ENCODE peak calls at places on chromosomes 13 and 19, in six cellular contexts. V is PC-3, L is colonic mucosa, A is nephron progenitor cell, B is mucosa of descending colon, U is astrocyte. M is an unnamed sample.

GRCh38 chr19:53980553-53981407 is 10.7 kb upstream of the CACNG6 start:
- DNase-seq in B (peak; percentile 32), L (peak; percentile 35), U (peak; percentile 54), A (peak; percentile 50), V (peak; percentile 94), M (no peak)

GRCh38 chr13:44403720-44404063 is 30.1 kb downstream of the SERP2 start:
- DNase-seq in V (no peak), B (no peak), L (no peak), A (peak; percentile 27), U (no peak), M (no peak)

GRCh38 chr19:41255171-41255570 is 9.0 kb upstream of the HNRNPUL1 start:
- DNase-seq in V (no peak), A (no peak), L (no peak), U (no peak), B (no peak), M (no peak)

GRCh38 chr13:41465215-41465907 is 8.0 kb downstream of the RGCC start:
- DNase-seq in L (peak; percentile 33), V (peak; percentile 47), B (peak; percentile 68), U (peak; percentile 82), A (no peak), M (peak; percentile 81)

GRCh38 chr19:44753932-44754742 is 5.6 kb downstream of the BCL3 start:
- DNase-seq in B (peak; percentile 99), V (peak; percentile 74), A (peak; percentile 65), L (peak; percentile 98), U (peak; percentile 82), M (peak; percentile 83)

GRCh38 chr19:40612831-40613668 is 11.9 kb downstream of the LTBP4 start:
- DNase-seq in B (peak; percentile 81), V (no peak), L (peak; percentile 81), A (peak; percentile 85), U (no peak), M (peak; percentile 91)

GRCh38 chr19:38031423-38031770 is 124.4 kb downstream of the SIPA1L3 start:
- DNase-seq in A (no peak), U (peak; percentile 94), L (no peak), V (peak; percentile 14), B (no peak), M (no peak)

GRCh38 chr13:113187905-113188595 is 20.4 kb downstream of the PCID2 start:
- DNase-seq in U (peak; percentile 30), L (no peak), B (no peak), A (no peak), V (no peak), M (no peak)

GRCh38 chr19:1429750-1430149 is 8.4 kb upstream of the RPS15 start:
- DNase-seq in B (peak; percentile 53), V (no peak), A (no peak), L (peak; percentile 49), U (no peak), M (no peak)

GRCh38 chr13:114025432-114026127 is 51.7 kb upstream of the C13orf46 start:
- DNase-seq in U (peak; percentile 69), A (peak; percentile 37), B (peak; percentile 38), L (no peak), V (no peak), M (no peak)

GRCh38 chr13:64900039-64900438 is 2330.1 kb downstream of the PCDH9 start:
- DNase-seq in A (no peak), U (no peak), B (no peak), V (no peak), L (no peak), M (no peak)

GRCh38 chr19:38375098-38375493 is 725 bp downstream of the PSMD8 start:
- DNase-seq in A (no peak), L (no peak), U (no peak), B (no peak), V (no peak), M (no peak)

GRCh38 chr19:13098291-13099072 is 4.2 kb downstream of the LYL1 start:
- DNase-seq in L (peak; percentile 58), A (no peak), B (peak; percentile 43), V (peak; percentile 71), U (no peak), M (no peak)

GRCh38 chr19:13843104-13843921 is 33.6 kb upstream of the NANOS3 start:
- DNase-seq in L (peak; percentile 82), V (peak; percentile 92), B (peak; percentile 64), A (peak; percentile 56), U (no peak), M (no peak)

GRCh38 chr19:14516746-14517438 is 1.3 kb downstream of the DNAJB1 start:
- DNase-seq in U (no peak), B (peak; percentile 55), A (no peak), L (peak; percentile 63), V (no peak), M (peak; percentile 20)

GRCh38 chr19:55306712-55307111 is 18.4 kb downstream of the TMEM150B start:
- DNase-seq in V (no peak), A (no peak), B (no peak), L (no peak), U (no peak), M (no peak)

GRCh38 chr19:35753634-35754364 is 3.0 kb downstream of the HSPB6 start:
- DNase-seq in V (no peak), U (no peak), A (no peak), B (no peak), L (no peak), M (no peak)

GRCh38 chr13:71017607-71018006 is 849.4 kb downstream of the DACH1 start:
- DNase-seq in B (no peak), A (no peak), U (no peak), V (no peak), L (no peak), M (no peak)

GRCh38 chr19:48795855-48796142 is 15.0 kb downstream of the BCAT2 start:
- DNase-seq in V (no peak), U (no peak), L (peak; percentile 50), A (no peak), B (no peak), M (no peak)

GRCh38 chr19:21604351-21604926 is 99.0 kb downstream of the ZNF429 start:
- DNase-seq in A (no peak), V (peak; percentile 34), L (peak; percentile 27), U (peak; percentile 23), B (peak; percentile 35), M (no peak)

GRCh38 chr13:34108396-34108795 is 290.4 kb downstream of the RFC3 start:
- DNase-seq in V (peak; percentile 11), U (peak; percentile 47), L (no peak), B (no peak), A (no peak), M (no peak)

GRCh38 chr13:44667950-44668349 is 91.8 kb upstream of the TSC22D1 start:
- DNase-seq in L (no peak), V (no peak), U (peak; percentile 82), B (no peak), A (no peak), M (peak; percentile 55)

GRCh38 chr19:14814982-14815381 is 20.0 kb downstream of the OR7A5 start:
- DNase-seq in L (no peak), U (no peak), B (no peak), V (no peak), A (no peak), M (no peak)

GRCh38 chr19:47179643-47180310 is 49.1 kb downstream of the SAE1 start:
- DNase-seq in L (no peak), B (no peak), U (no peak), V (no peak), A (no peak), M (no peak)

GRCh38 chr13:67134322-67135129 is 95.6 kb downstream of the PCDH9 start:
- DNase-seq in U (no peak), A (no peak), L (no peak), B (no peak), V (no peak), M (no peak)

GRCh38 chr13:20128459-20128927 is 32.4 kb downstream of the GJA3 start:
- DNase-seq in A (peak; percentile 21), B (peak; percentile 51), U (no peak), V (peak; percentile 50), L (peak; percentile 33), M (no peak)

GRCh38 chr19:18496167-18496979 is 25.5 kb downstream of the ELL start:
- DNase-seq in U (peak; percentile 44), A (no peak), L (peak; percentile 60), B (peak; percentile 67), V (peak; percentile 82), M (peak; percentile 67)

GRCh38 chr13:91643394-91643793 is 245.0 kb downstream of the GPC5 start:
- DNase-seq in A (no peak), V (no peak), B (no peak), L (no peak), U (no peak), M (no peak)

GRCh38 chr13:91652389-91652788 is 254.0 kb downstream of the GPC5 start:
- DNase-seq in U (no peak), B (no peak), L (no peak), V (no peak), A (no peak), M (no peak)

DNA sequence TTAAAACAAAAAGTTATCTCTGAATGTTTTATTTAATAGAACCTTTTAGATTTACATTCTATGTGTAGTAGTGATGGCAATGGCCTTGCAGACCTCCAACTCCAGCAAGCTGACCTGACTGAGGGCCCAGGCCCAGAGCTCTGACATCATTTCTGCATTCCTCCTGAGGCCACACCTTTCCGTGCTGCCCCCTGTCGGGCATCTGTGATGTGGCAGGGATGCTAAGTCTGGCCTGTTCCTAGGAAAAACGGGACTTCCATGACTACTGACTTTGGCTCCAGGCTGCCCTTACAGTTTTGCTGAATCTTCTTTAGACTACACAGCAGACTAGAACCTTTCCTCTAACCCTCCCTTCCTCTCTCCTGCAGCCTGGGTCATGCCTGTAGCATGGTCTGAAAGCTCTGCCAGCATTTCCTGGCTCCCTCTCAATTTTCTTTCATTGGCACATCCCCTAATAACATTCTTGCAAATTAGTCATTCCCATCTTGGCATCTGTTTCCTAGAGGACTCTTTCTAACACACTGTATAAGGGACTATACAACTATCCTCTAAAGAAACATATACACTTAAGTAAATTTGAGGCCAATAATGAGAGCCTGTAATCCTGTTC is 249.0 kb downstream of the GPC5 start:
- DNase-seq in A (peak; percentile 49), L (peak; percentile 18), V (peak; percentile 14), U (peak; percentile 36), B (peak; percentile 28), M (no peak)
- TF ChIP-seq CTCF in A (peak; percentile 48), L (peak; percentile 32), V (peak; percentile 50), U (peak; percentile 58), B (no peak), M (peak; percentile 50)

GRCh38 chr13:28268800-28269223 is 130.5 kb downstream of the PAN3 start:
- DNase-seq in U (no peak), A (no peak), B (no peak), L (no peak), V (no peak), M (peak; percentile 73)

DNA sequence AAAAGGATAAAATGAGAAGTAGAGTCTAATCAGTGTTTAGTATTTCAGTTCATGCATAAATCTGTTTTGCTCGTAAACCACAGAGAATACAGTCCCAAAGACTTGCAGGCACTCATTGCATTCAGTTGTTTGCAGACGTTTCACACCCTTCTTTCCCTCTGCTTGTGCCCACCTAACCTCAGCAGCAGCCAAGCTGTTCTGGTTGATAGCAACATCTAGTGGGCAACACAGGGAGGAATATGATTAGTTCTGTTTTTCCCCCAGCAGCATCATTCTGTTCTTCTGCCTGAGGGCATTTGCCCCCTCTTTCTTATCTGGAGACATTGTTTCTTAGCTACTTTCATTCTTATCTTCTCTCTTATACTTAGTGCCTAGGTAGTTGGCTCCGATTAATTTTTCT is 135.6 kb downstream of the PAN3 start:
- DNase-seq in V (no peak), A (no peak), B (no peak), L (no peak), U (no peak), M (no peak)
- TF ChIP-seq CTCF in V (peak; percentile 9), A (no peak), B (no peak), L (no peak), U (no peak), M (peak; percentile 28)

GRCh38 chr13:24727731-24728601 is 36.0 kb upstream of the RNF17 start:
- DNase-seq in U (peak; percentile 62), B (peak; percentile 85), V (peak; percentile 77), A (peak; percentile 57), L (peak; percentile 65), M (peak; percentile 90)
- TF ChIP-seq CTCF in U (peak; percentile 74), B (peak; percentile 48), V (peak; percentile 67), A (peak; percentile 67), L (peak; percentile 82), M (peak; percentile 77)

GRCh38 chr13:78131811-78132210 is 213.2 kb upstream of the EDNRB start:
- DNase-seq in A (no peak), U (no peak), V (peak; percentile 6), B (no peak), L (no peak), M (no peak)
- TF ChIP-seq CTCF in A (peak; percentile 21), U (peak; percentile 44), V (no peak), B (no peak), L (no peak), M (peak; percentile 31)